ENCODE peak calls at places on chromosomes 11 and 22, in seven cellular contexts. U, M, Y, L, V, C and J are unnamed samples.
A peak's percentile ranks its signal among the peaks of the same experiment; 100 is the strongest.

GRCh38 chr22:18954333-18954732 is 18.2 kb upstream of the PRODH start:
- DNase-seq in V (peak; percentile 87), C (peak; percentile 32), M (peak; percentile 38), Y (peak; percentile 53), U (peak; percentile 52), L (peak; percentile 12), J (peak; percentile 55)

GRCh38 chr11:108647701-108648527 is 17.0 kb upstream of the DDX10 start:
- DNase-seq in L (peak; percentile 38), C (peak; percentile 55), U (peak; percentile 59), V (peak; percentile 68), M (peak; percentile 66), Y (peak; percentile 22), J (peak; percentile 70)

GRCh38 chr11:130209944-130210854 is 50.6 kb downstream of the ST14 start:
- DNase-seq in V (peak; percentile 25), Y (no peak), U (no peak), C (no peak), M (no peak), L (no peak), J (peak; percentile 17)

GRCh38 chr11:109750964-109751363 is 329.0 kb downstream of the C11orf87 start:
- DNase-seq in C (no peak), V (no peak), L (no peak), M (no peak), Y (no peak), U (no peak), J (no peak)

GRCh38 chr11:65419460-65419772 is 3.2 kb upstream of the NEAT1 start:
- DNase-seq in U (no peak), C (no peak), M (peak; percentile 14), Y (no peak), V (peak; percentile 77), L (no peak), J (no peak)

GRCh38 chr22:39457047-39457545 is 284 bp downstream of the MGAT3 start:
- DNase-seq in Y (no peak), V (no peak), M (no peak), L (no peak), U (no peak), C (no peak), J (no peak)

GRCh38 chr11:64011371-64011770 is 24.4 kb upstream of the FLRT1 start:
- DNase-seq in M (no peak), L (no peak), V (no peak), C (no peak), Y (no peak), U (no peak), J (no peak)

GRCh38 chr22:37985050-37985585 is 763 bp upstream of the SOX10 start:
- DNase-seq in V (no peak), L (no peak), U (no peak), Y (no peak), C (no peak), M (no peak), J (no peak)